ENCODE peak calls at places on chromosomes 11 and 22, in four cellular contexts. W, Q, U and V are unnamed samples.

GRCh38 chr11:46672381-46672839 is 28.0 kb downstream of the ARHGAP1 start:
- DNase-seq in W (no peak), Q (no peak), U (no peak), V (no peak)

GRCh38 chr11:67367836-67368227 is 5.6 kb downstream of the CLCF1 start:
- DNase-seq in W (no peak), Q (no peak), U (no peak), V (no peak)

GRCh38 chr11:85685820-85686459 is at the start of gene CCDC89:
- DNase-seq in W (peak), Q (no peak), U (no peak), V (no peak)

GRCh38 chr22:50625568-50626313 is 2.2 kb downstream of the ARSA start:
- DNase-seq in W (no peak), Q (no peak), U (no peak), V (peak)

GRCh38 chr11:86749861-86750401 is 50.4 kb upstream of the PRSS23 start:
- DNase-seq in W (no peak), Q (no peak), U (no peak), V (no peak)

GRCh38 chr11:36306888-36307287 is 10.8 kb downstream of the PRR5L start:
- DNase-seq in W (peak), Q (no peak), U (no peak), V (no peak)

GRCh38 chr11:117809236-117810055 is 12.4 kb upstream of the DSCAML1 start:
- DNase-seq in W (no peak), Q (peak), U (no peak), V (peak)

GRCh38 chr11:288328-289144 is at the start of gene PGGHG:
- DNase-seq in W (no peak), Q (no peak), U (no peak), V (peak)

GRCh38 chr22:50604256-50604580 is 3.6 kb downstream of the MAPK8IP2 start:
- DNase-seq in W (no peak), Q (no peak), U (no peak), V (no peak)

GRCh38 chr22:30763815-30764686 is 69.4 kb downstream of the OSBP2 start:
- DNase-seq in W (peak), Q (peak), U (no peak), V (peak)

GRCh38 chr22:43042101-43042780 is 27.3 kb upstream of the PACSIN2 start:
- DNase-seq in W (no peak), Q (no peak), U (no peak), V (no peak)

GRCh38 chr11:123137496-123138270 is 57.4 kb downstream of the CLMP start:
- DNase-seq in W (no peak), Q (no peak), U (no peak), V (peak)

GRCh38 chr22:50292643-50293440 is 14.6 kb downstream of the PLXNB2 start:
- DNase-seq in W (no peak), Q (no peak), U (no peak), V (no peak)

GRCh38 chr22:30212363-30212995 is 34.1 kb downstream of the LIF start:
- DNase-seq in W (peak), Q (no peak), U (no peak), V (no peak)

GRCh38 chr11:123833095-123833494 is 26.9 kb upstream of the OR6M1 start:
- DNase-seq in W (no peak), Q (no peak), U (no peak), V (no peak)

GRCh38 chr22:44848296-44848741 is 95.9 kb downstream of the ARHGAP8 start:
- DNase-seq in W (no peak), Q (no peak), U (no peak), V (no peak)

GRCh38 chr22:45475876-45476514 is 26.7 kb upstream of the FBLN1 start:
- DNase-seq in W (no peak), Q (no peak), U (no peak), V (no peak)

GRCh38 chr11:27553186-27553585 is 46.6 kb upstream of the LIN7C start:
- DNase-seq in W (no peak), Q (no peak), U (no peak), V (no peak)

GRCh38 chr11:111798279-111798678 is 32.1 kb upstream of the PPP2R1B start:
- DNase-seq in W (no peak), Q (no peak), U (no peak), V (no peak)

GRCh38 chr11:134512791-134513538 is 100.9 kb upstream of the B3GAT1 start:
- DNase-seq in W (no peak), Q (no peak), U (no peak), V (no peak)

GRCh38 chr11:20156876-20157613 is 3.2 kb downstream of the DBX1 start:
- DNase-seq in W (no peak), Q (no peak), U (no peak), V (peak)

GRCh38 chr11:16296243-16296642 is 60.1 kb downstream of the SOX6 start:
- DNase-seq in W (no peak), Q (no peak), U (no peak), V (no peak)

GRCh38 chr11:16291729-16292128 is 64.6 kb downstream of the SOX6 start:
- DNase-seq in W (no peak), Q (peak), U (no peak), V (no peak)

GRCh38 chr11:16292167-16292859 is 64.0 kb downstream of the SOX6 start:
- DNase-seq in W (no peak), Q (no peak), U (no peak), V (no peak)

GRCh38 chr11:16295592-16295991 is 60.8 kb downstream of the SOX6 start:
- DNase-seq in W (no peak), Q (no peak), U (no peak), V (no peak)

GRCh38 chr11:16293204-16293681 is 63.1 kb downstream of the SOX6 start:
- DNase-seq in W (no peak), Q (no peak), U (no peak), V (no peak)
- TF ChIP-seq NR2C2 in W (no peak), Q (no peak), U (no peak), V (no peak)

GRCh38 chr11:43316451-43316850 is 4.7 kb downstream of the API5 start:
- DNase-seq in W (no peak), Q (no peak), U (no peak), V (no peak)
- TF ChIP-seq NR2C2 in W (no peak), Q (no peak), U (no peak), V (no peak)

GRCh38 chr22:25668437-25668836 is 73.6 kb upstream of the MYO18B start:
- DNase-seq in W (peak), Q (no peak), U (no peak), V (no peak)
- TF ChIP-seq NR2C2 in W (no peak), Q (no peak), U (no peak), V (no peak)

GRCh38 chr11:59756496-59756840 is 1.3 kb downstream of the STX3 start:
- DNase-seq in W (no peak), Q (no peak), U (no peak), V (no peak)
- TF ChIP-seq NR2C2 in W (no peak), Q (no peak), U (no peak), V (no peak)

GRCh38 chr11:2893021-2893528 is 7.5 kb upstream of the CDKN1C start:
- DNase-seq in W (no peak), Q (no peak), U (no peak), V (no peak)

GRCh38 chr11:2893935-2894334 is 8.4 kb upstream of the CDKN1C start:
- DNase-seq in W (no peak), Q (no peak), U (no peak), V (no peak)

GRCh38 chr11:2891901-2892214 is 6.3 kb upstream of the CDKN1C start:
- DNase-seq in W (peak), Q (no peak), U (no peak), V (no peak)

GRCh38 chr11:2891291-2891690 is 5.7 kb upstream of the CDKN1C start:
- DNase-seq in W (no peak), Q (peak), U (no peak), V (peak)

DNA sequence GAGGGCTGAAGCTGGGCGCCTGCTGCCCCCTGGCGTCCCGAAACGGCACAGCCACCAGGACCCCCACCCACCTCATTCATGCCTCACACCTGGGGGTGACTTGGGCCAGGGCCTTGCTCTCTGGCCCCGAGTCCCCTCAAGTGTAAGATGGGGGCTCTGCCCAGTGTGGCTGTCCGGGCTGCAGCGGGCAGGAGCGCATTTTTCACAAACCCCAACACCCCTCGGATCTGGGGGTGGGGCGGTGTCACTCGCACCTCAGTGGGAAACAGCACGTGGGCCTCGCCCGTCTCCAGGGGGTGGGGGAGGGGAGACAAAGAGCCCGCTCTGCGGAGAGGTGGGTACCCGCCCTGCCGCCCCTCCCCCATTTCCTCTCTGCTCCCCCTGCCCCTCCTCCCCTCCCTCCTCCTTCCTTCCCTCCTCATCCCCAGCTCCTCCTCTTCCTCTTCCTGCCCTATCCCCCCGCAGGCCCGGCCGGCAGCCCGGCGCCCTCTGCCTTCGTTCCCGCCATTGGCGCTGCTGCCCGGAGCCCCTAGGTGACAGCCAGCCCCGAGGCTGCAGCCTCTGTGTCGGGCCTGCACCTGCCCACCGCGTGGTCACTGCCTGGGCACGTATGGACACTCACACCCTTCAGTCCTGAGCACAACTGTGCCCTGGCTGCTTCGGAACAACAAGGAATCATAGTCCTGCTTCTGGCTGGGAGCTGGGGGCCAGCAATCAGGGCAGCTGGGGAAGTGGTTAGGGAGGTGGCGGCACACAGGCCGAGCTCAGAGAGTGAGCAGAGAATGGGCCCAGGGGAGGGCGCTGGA is 6.8 kb upstream of the CDKN1C start:
- DNase-seq in W (no peak), Q (peak), U (no peak), V (peak)
- TF ChIP-seq NR2C2 in W (no peak), Q (no peak), U (no peak), V (no peak)

DNA sequence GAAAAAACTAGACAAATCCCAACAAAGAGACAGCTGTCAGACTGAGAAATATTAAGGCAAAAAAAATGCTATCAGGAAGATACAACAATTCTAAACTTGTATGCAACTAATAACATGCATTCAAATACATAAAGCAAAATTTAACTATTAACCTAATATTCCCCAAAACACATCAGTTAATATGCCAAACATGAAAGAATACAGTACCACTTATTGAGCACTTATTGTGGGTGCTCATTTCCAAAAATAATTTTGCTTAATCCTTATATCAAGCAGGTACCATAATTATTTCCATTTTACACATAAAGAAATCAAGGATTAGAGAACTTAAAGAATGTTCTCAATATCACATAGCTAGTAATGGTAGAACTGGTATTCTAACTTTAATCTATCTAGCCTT is 67.7 kb upstream of the HMGXB4 start:
- DNase-seq in W (no peak), Q (no peak), U (no peak), V (no peak)
- TF ChIP-seq NR2C2 in W (no peak), Q (no peak), U (no peak), V (no peak)

GRCh38 chr11:7538466-7539454 is 25.0 kb downstream of the PPFIBP2 start:
- DNase-seq in W (no peak), Q (no peak), U (no peak), V (no peak)

GRCh38 chr11:7538023-7538422 is 24.2 kb downstream of the PPFIBP2 start:
- DNase-seq in W (no peak), Q (no peak), U (no peak), V (no peak)

GRCh38 chr11:7536102-7536501 is 22.3 kb downstream of the PPFIBP2 start:
- DNase-seq in W (no peak), Q (peak), U (no peak), V (peak)

GRCh38 chr11:7534030-7534378 is 20.2 kb downstream of the PPFIBP2 start:
- DNase-seq in W (no peak), Q (no peak), U (no peak), V (no peak)

DNA sequence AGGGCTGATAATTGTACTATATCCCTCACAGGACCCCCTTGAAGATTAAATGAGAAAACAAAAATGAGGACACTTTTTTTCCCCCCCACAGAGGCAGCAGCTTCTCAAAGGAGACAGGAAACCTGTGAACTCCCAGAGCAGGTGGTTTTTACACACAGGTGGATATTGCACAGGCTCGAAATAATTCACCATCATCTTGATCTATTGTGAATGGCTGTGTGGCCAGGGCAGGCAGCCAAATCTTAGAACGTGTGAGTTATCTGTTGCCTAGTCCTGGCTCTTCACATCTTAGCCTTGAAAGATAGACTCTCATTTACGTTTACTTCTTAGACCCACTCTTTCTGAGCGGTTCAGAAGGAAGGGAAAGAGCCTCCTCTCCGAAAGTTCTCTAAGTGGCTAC is 23.5 kb downstream of the PPFIBP2 start:
- DNase-seq in W (no peak), Q (no peak), U (no peak), V (no peak)
- TF ChIP-seq NR2C2 in W (no peak), Q (no peak), U (no peak), V (no peak)

GRCh38 chr11:62539238-62539925 is 7.2 kb downstream of the AHNAK start:
- DNase-seq in W (no peak), Q (peak), U (no peak), V (no peak)
- TF ChIP-seq NR2C2 in W (no peak), Q (no peak), U (no peak), V (no peak)

GRCh38 chr11:110196241-110196754 is 100.1 kb downstream of the RDX start:
- DNase-seq in W (peak), Q (no peak), U (no peak), V (no peak)
- TF ChIP-seq NR2C2 in W (no peak), Q (no peak), U (no peak), V (no peak)

GRCh38 chr22:37228106-37229011 is 15.7 kb downstream of the RAC2 start:
- DNase-seq in W (no peak), Q (no peak), U (no peak), V (no peak)

GRCh38 chr22:37230673-37231405 is 13.2 kb downstream of the RAC2 start:
- DNase-seq in W (no peak), Q (no peak), U (peak), V (no peak)

GRCh38 chr22:37229012-37229804 is 14.9 kb downstream of the RAC2 start:
- DNase-seq in W (no peak), Q (peak), U (no peak), V (no peak)

GRCh38 chr22:37231406-37232139 is 12.5 kb downstream of the RAC2 start:
- DNase-seq in W (no peak), Q (no peak), U (no peak), V (no peak)

GRCh38 chr22:37229805-37230672 is 14.0 kb downstream of the RAC2 start:
- DNase-seq in W (no peak), Q (peak), U (peak), V (no peak)
- TF ChIP-seq NR2C2 in W (no peak), Q (no peak), U (no peak), V (no peak)